ENCODE peak calls at places on chromosomes 3 and 15, in four cellular contexts. G, F, S and N are unnamed samples.

GRCh38 chr3:177050466-177051237 is 146.6 kb downstream of the TBL1XR1 start:
- DNase-seq in G (peak), F (no peak), S (peak), N (peak)

GRCh38 chr3:8052599-8053185 is 448.9 kb upstream of the LMCD1 start:
- DNase-seq in S (no peak), G (no peak), F (no peak), N (no peak)

GRCh38 chr3:161859870-161860450 is 363.4 kb downstream of the OTOL1 start:
- DNase-seq in G (no peak), S (no peak), F (no peak), N (no peak)

GRCh38 chr3:143119974-143120715 is 574 bp downstream of the CHST2 start:
- DNase-seq in G (no peak), F (peak), S (peak), N (no peak)

GRCh38 chr3:115272036-115272824 is 125.1 kb upstream of the ZBTB20 start:
- DNase-seq in G (no peak), F (no peak), S (peak), N (peak)

GRCh38 chr3:69855436-69856162 is 116.3 kb downstream of the MITF start:
- DNase-seq in F (no peak), S (peak), G (peak), N (no peak)

GRCh38 chr3:56890448-56891083 is 88.8 kb upstream of the ARHGEF3 start:
- DNase-seq in G (no peak), S (no peak), F (no peak), N (no peak)

GRCh38 chr3:22361465-22361864 is 610.5 kb upstream of the ZNF385D start:
- DNase-seq in F (no peak), G (no peak), S (no peak), N (no peak)

GRCh38 chr3:107969525-107969924 is 121.3 kb downstream of the CD47 start:
- DNase-seq in G (no peak), F (no peak), S (no peak), N (no peak)

GRCh38 chr15:73928971-73929627 is 2.8 kb downstream of the LOXL1 start:
- DNase-seq in F (no peak), S (no peak), G (no peak), N (no peak)

GRCh38 chr3:23964537-23964936 is 19.5 kb downstream of the NR1D2 start:
- DNase-seq in S (no peak), F (no peak), G (no peak), N (no peak)

GRCh38 chr3:138426211-138426610 is 8.2 kb upstream of the ESYT3 start:
- DNase-seq in S (peak), G (peak), F (no peak), N (peak)

GRCh38 chr3:62255758-62256157 is 117.6 kb downstream of the FEZF2 start:
- DNase-seq in F (no peak), G (no peak), S (no peak), N (no peak)

GRCh38 chr15:45333550-45333949 is 44.8 kb downstream of the GATM start:
- DNase-seq in F (no peak), S (peak), G (no peak), N (no peak)

GRCh38 chr3:114645392-114645791 is 351.6 kb downstream of the TIGIT start:
- DNase-seq in G (no peak), S (no peak), F (no peak), N (no peak)

GRCh38 chr3:127776347-127776746 is 46.0 kb downstream of the MGLL start:
- DNase-seq in G (no peak), S (no peak), F (no peak), N (no peak)

GRCh38 chr3:171488479-171488878 is 28.3 kb upstream of the TNIK start:
- DNase-seq in S (no peak), F (no peak), G (no peak), N (no peak)

GRCh38 chr3:179613807-179614206 is 9.2 kb downstream of the NDUFB5 start:
- DNase-seq in S (no peak), G (peak), F (no peak), N (no peak)

GRCh38 chr3:185216587-185216918 is 37.3 kb downstream of the EHHADH start:
- DNase-seq in S (no peak), G (no peak), F (no peak), N (no peak)

GRCh38 chr3:141386080-141386594 is 17.8 kb downstream of the ZBTB38 start:
- DNase-seq in F (no peak), G (no peak), S (no peak), N (no peak)

GRCh38 chr3:98977520-98977919 is 76.0 kb upstream of the DCBLD2 start:
- DNase-seq in S (no peak), G (peak), F (no peak), N (no peak)

GRCh38 chr3:143263844-143264243 is 144.3 kb downstream of the CHST2 start:
- DNase-seq in S (no peak), F (no peak), G (no peak), N (no peak)